ENCODE peak calls at places on chromosomes 6 and 20, in five cellular contexts. H is A549; L is activated CD4-positive, alpha-beta T cell treated with anti-CD3 and anti-CD28 coated beads, Interleukin-2, amount 10 ng/mL, durations not matched to agents 7 days and 5 days; I is GM23248; D is fibroblast of lung. S is an unnamed sample.

GRCh38 chr6:14472964-14473363 is 355.4 kb downstream of the CD83 start:
- DNase-seq in H (no peak), L (no peak), I (peak; percentile 72), D (peak; percentile 42), S (no peak)

GRCh38 chr6:20954325-20954724 is 420.1 kb downstream of the CDKAL1 start:
- DNase-seq in H (no peak), L (no peak), I (no peak), D (no peak), S (no peak)

GRCh38 chr6:2579241-2579761 is 171.4 kb downstream of the MYLK4 start:
- DNase-seq in H (no peak), L (no peak), I (peak; percentile 69), D (peak; percentile 75), S (no peak)

GRCh38 chr6:155638200-155638599 is 182.6 kb upstream of the NOX3 start:
- DNase-seq in H (no peak), L (no peak), I (no peak), D (no peak), S (no peak)

GRCh38 chr6:166197361-166197760 is 29.7 kb upstream of the TBXT start:
- DNase-seq in H (no peak), L (no peak), I (no peak), D (no peak), S (no peak)

GRCh38 chr6:84258268-84258667 is 30.8 kb upstream of the CEP162 start:
- DNase-seq in H (no peak), L (no peak), I (peak; percentile 7), D (no peak), S (no peak)

GRCh38 chr6:106702451-106703110 is 73.2 kb downstream of the QRSL1 start:
- DNase-seq in H (no peak), L (no peak), I (no peak), D (no peak), S (no peak)

GRCh38 chr6:111677186-111677990 is 71.7 kb upstream of the TRAF3IP2 start:
- DNase-seq in H (no peak), L (no peak), I (no peak), D (no peak), S (no peak)

GRCh38 chr6:155201461-155202226 is 62.2 kb upstream of the CLDN20 start:
- DNase-seq in H (no peak), L (no peak), I (peak; percentile 62), D (peak; percentile 69), S (no peak)

GRCh38 chr6:125201961-125202729 is 48.6 kb downstream of the TPD52L1 start:
- DNase-seq in H (peak; percentile 35), L (no peak), I (peak; percentile 79), D (peak; percentile 97), S (no peak)

GRCh38 chr6:13908955-13909381 is 15.8 kb upstream of the RNF182 start:
- DNase-seq in H (peak; percentile 64), L (peak; percentile 56), I (peak; percentile 79), D (peak; percentile 84), S (no peak)

GRCh38 chr6:111973897-111974639 is 79.8 kb upstream of the CCN6 start:
- DNase-seq in H (no peak), L (no peak), I (peak; percentile 87), D (peak; percentile 77), S (no peak)

GRCh38 chr6:52636830-52637229 is 34.1 kb upstream of the TMEM14A start:
- DNase-seq in H (no peak), L (no peak), I (no peak), D (no peak), S (no peak)

GRCh38 chr6:157143885-157144795 is 179.2 kb downstream of the TMEM242 start:
- DNase-seq in H (no peak), L (no peak), I (no peak), D (peak; percentile 81), S (no peak)

GRCh38 chr6:40334496-40334895 is 252.7 kb downstream of the LRFN2 start:
- DNase-seq in H (no peak), L (no peak), I (no peak), D (no peak), S (no peak)

GRCh38 chr6:42696526-42697267 is 25.7 kb downstream of the PRPH2 start:
- DNase-seq in H (no peak), L (no peak), I (peak; percentile 90), D (peak; percentile 72), S (no peak)

GRCh38 chr6:17957488-17957887 is 29.9 kb downstream of the KIF13A start:
- DNase-seq in H (no peak), L (no peak), I (peak; percentile 46), D (peak; percentile 28), S (no peak)

GRCh38 chr20:6426287-6426891 is 303.6 kb upstream of the FERMT1 start:
- DNase-seq in H (no peak), L (no peak), I (no peak), D (no peak), S (no peak)

GRCh38 chr20:22339091-22339881 is 245.1 kb downstream of the FOXA2 start:
- DNase-seq in H (peak; percentile 60), L (peak; percentile 64), I (peak; percentile 73), D (peak; percentile 80), S (no peak)

GRCh38 chr6:167107787-167108186 is 15.1 kb upstream of the CCR6 start:
- DNase-seq in H (no peak), L (no peak), I (no peak), D (no peak), S (no peak)

GRCh38 chr20:8535403-8536003 is 403.4 kb downstream of the PLCB1 start:
- DNase-seq in H (peak; percentile 33), L (no peak), I (peak; percentile 27), D (peak; percentile 19), S (no peak)